ENCODE peak calls at places on chromosome 18, in nine cellular contexts. K is aorta, F is GM23338, U is endothelial cell of umbilical vein, X is pancreas, S is uterus, I is HCT116, L is IMR-90, D is thoracic aorta. B is an unnamed sample. For H3K4me1, the result is how much of the 10 kb centered on the place peaks cover.

GRCh38 chr18:77013777-77014525 is 118.6 kb downstream of the MBP start:
- DNase-seq in K (peak), X (no peak), L (no peak), S (peak), F (no peak), D (no peak), U (no peak), I (no peak), B (peak)

GRCh38 chr18:383135-383534 is 115.3 kb upstream of the THOC1 start:
- DNase-seq in L (peak), U (no peak), K (no peak), F (no peak), I (no peak), S (no peak), X (no peak), D (no peak), B (no peak)

GRCh38 chr18:58529714-58530354 is 99.1 kb downstream of the ALPK2 start:
- DNase-seq in X (peak), D (no peak), U (peak), I (peak), L (peak), F (peak), K (no peak), S (no peak), B (peak)

GRCh38 chr18:21386523-21387240 is 144.7 kb downstream of the GREB1L start:
- DNase-seq in X (no peak), F (peak), U (no peak), D (no peak), L (no peak), K (no peak), I (no peak), S (no peak), B (no peak)

GRCh38 chr18:21264651-21265050 is 22.6 kb downstream of the GREB1L start:
- DNase-seq in S (no peak), I (no peak), X (no peak), U (peak), D (no peak), F (peak), K (no peak), L (no peak), B (no peak)

GRCh38 chr18:27577265-27577664 is 392.2 kb upstream of the CHST9 start:
- DNase-seq in L (no peak), I (no peak), U (no peak), F (no peak), X (no peak), S (no peak), K (no peak), D (no peak), B (no peak)

GRCh38 chr18:22737054-22737453 is 196.1 kb upstream of the RBBP8 start:
- DNase-seq in S (no peak), F (no peak), L (no peak), I (no peak), K (no peak), U (no peak), X (peak), D (no peak), B (no peak)

GRCh38 chr18:68714356-68714706 is 577 bp downstream of the TMX3 start:
- DNase-seq in F (peak), D (no peak), I (no peak), U (peak), S (no peak), X (no peak), L (no peak), K (no peak), B (no peak)

GRCh38 chr18:58727776-58728500 is 56.7 kb downstream of the MALT1 start:
- DNase-seq in U (no peak), I (no peak), F (no peak), K (no peak), X (no peak), S (no peak), L (peak), D (no peak), B (no peak)

GRCh38 chr18:33870059-33870458 is 292.0 kb downstream of the ASXL3 start:
- DNase-seq in K (no peak), S (no peak), D (no peak), L (peak), F (peak), X (no peak), I (no peak), U (no peak), B (no peak)

GRCh38 chr18:76689646-76690264 is 132.6 kb upstream of the ZNF236 start:
- DNase-seq in S (no peak), F (peak), D (no peak), K (no peak), I (no peak), U (no peak), X (no peak), L (no peak), B (no peak)

GRCh38 chr18:12843420-12844346 is 40.4 kb downstream of the PTPN2 start:
- DNase-seq in F (peak), K (no peak), X (no peak), S (no peak), L (no peak), U (no peak), I (no peak), D (no peak), B (no peak)

GRCh38 chr18:63159590-63159989 is 160.0 kb downstream of the BCL2 start:
- DNase-seq in K (no peak), I (no peak), L (no peak), X (no peak), S (no peak), D (no peak), F (no peak), U (no peak), B (no peak)

GRCh38 chr18:30522288-30522929 is 520.1 kb downstream of the DSC3 start:
- DNase-seq in I (no peak), U (no peak), D (no peak), F (peak), L (no peak), S (no peak), K (no peak), X (no peak), B (no peak)

DNA sequence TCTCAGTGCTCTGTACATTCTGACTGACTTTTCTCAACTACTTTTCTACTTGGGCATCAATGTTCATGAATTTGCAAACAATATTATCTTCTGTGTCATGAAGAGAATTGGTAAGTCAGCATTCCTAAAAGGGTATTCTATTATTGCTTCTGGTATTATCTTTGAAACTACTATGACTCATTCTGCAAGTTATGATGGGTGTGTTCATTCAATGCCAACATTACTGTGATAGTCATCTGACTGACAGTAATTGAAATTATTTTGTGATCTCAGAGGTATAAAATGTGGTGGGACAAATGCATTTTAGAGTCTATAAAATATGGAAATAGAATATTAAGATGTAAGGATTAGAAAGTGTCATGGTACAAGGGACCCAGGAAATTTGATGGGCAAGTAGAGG is 736.0 kb upstream of the CELF4 start:
- DNase-seq in U (no peak), X (no peak), I (no peak), D (no peak), L (no peak), S (no peak), F (no peak), K (no peak), B (no peak)
- H3K27ac ChIP-seq in U (no peak), X (no peak), I (no peak), D (no peak), L (no peak), S (no peak), F (no peak), K (no peak), B (no peak)

DNA sequence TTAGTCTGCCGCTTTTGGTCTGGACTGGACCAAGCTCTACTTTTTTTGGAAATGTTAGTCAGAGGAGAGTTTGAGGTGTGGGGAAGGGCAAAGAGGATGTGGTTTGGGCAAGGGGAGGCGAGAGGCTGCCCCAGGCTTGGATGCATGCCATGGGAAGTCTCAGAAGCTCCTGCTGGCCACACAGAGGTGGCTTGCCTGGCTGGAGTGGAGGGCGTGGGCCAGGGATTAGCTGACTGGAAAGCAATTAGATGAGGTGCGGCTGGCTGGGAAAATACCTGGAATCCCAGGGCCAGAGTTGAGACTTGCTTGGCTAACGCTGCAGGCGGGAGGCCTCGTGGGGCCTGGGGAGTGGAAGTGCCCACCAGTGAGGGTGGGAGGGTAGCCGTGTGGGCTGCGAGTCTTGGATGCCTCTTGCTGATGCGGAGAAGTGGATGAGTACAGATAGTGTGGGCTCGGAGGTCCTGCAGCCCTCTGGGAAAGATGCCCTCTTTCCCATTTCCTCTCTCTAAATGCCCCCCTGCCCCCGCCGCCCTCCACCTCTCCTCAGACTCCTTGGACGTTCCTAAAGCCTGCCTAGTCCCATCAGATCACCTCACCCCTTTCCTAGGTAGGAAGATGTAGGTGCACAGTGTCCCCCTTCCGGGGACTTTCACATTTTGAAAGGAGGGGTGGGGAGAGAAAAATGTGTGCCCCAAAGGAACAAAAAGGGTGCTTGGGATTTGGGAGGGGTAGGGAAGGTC is 117.6 kb downstream of the SMAD7 start:
- DNase-seq in X (peak), I (peak), K (peak), L (peak), S (peak), U (no peak), F (no peak), D (no peak), B (no peak)
- H3K4me1 ChIP-seq in X (under half), I (half or more), K (under half), L (under half), S (under half), U (under half), F (under half), D (half or more), B (under half)

GRCh38 chr18:46262856-46263255 is 158.7 kb downstream of the HAUS1 start:
- DNase-seq in F (no peak), X (no peak), I (no peak), L (no peak), D (no peak), K (no peak), S (no peak), U (no peak), B (no peak)

GRCh38 chr18:46260016-46260878 is 156.1 kb downstream of the HAUS1 start:
- DNase-seq in U (no peak), D (no peak), K (no peak), F (no peak), S (no peak), L (peak), I (no peak), X (no peak), B (no peak)

GRCh38 chr18:46264255-46264654 is 160.1 kb downstream of the HAUS1 start:
- DNase-seq in I (peak), K (no peak), F (peak), U (peak), X (no peak), D (no peak), S (no peak), L (no peak), B (no peak)

GRCh38 chr18:46260879-46261143 is 156.6 kb downstream of the HAUS1 start:
- DNase-seq in I (no peak), K (no peak), L (peak), X (no peak), S (no peak), F (no peak), D (no peak), U (no peak), B (no peak)

DNA sequence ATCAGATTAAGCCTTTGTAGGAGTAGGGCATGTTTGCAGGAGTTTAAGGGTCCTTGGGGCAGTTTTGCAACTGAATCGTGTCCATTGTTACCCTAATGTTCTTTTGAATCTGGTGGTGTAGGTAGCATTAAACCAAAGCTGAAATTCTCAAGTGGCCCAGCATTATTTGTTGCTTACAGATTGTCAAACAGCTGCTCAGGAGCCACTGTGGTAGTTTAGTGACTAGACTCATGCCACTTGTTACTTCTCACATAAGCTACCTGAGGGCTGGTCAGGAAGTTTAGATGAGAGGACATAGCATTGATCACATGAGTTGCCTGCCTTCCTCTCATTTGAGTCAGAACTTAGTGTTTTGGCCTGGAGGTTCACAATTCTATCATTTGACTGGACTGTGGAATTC is 157.6 kb downstream of the HAUS1 start:
- DNase-seq in D (no peak), U (no peak), I (no peak), L (peak), X (no peak), S (no peak), F (peak), K (no peak), B (no peak)
- H3K4me3 ChIP-seq in D (no peak), U (no peak), I (no peak), L (no peak), X (no peak), S (no peak), F (peak), K (no peak), B (no peak)

DNA sequence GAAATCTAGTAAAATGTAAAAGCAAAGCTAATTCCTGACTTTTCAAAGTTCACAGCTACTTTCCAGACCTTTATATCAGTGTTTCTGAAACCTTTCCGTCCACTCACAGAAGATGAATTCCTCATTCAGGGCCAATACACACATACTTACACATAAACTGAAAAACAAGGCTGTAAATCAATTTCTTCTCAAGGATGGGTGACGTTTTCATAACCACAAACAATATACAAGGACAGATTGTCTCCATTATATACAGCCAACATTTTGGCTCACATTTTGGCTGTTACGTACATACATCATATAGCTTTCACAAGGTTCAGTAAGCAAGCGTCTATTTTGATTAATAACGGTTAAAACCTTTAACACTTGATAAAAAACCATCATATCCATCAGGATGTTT is 1.4 kb downstream of the RPRD1A start:
- DNase-seq in D (no peak), F (no peak), K (no peak), I (no peak), S (no peak), L (peak), X (no peak), U (peak), B (no peak)
- H3K27ac ChIP-seq in D (no peak), F (no peak), K (no peak), I (no peak), S (no peak), L (no peak), X (no peak), U (no peak), B (no peak)

GRCh38 chr18:2909431-2910140 is 62.8 kb downstream of the EMILIN2 start:
- DNase-seq in S (peak), K (no peak), L (no peak), X (no peak), U (no peak), D (no peak), I (no peak), F (no peak), B (peak)

GRCh38 chr18:2912357-2913299 is 65.8 kb downstream of the EMILIN2 start:
- DNase-seq in D (no peak), X (no peak), L (no peak), S (no peak), U (no peak), F (peak), K (no peak), I (no peak), B (no peak)

GRCh38 chr18:2910261-2910660 is 63.5 kb downstream of the EMILIN2 start:
- DNase-seq in X (no peak), I (no peak), L (no peak), K (no peak), D (no peak), F (no peak), U (no peak), S (no peak), B (no peak)

GRCh38 chr18:2911533-2911932 is 64.7 kb downstream of the EMILIN2 start:
- DNase-seq in K (no peak), F (no peak), S (no peak), L (no peak), D (no peak), U (no peak), I (no peak), X (no peak), B (no peak)

DNA sequence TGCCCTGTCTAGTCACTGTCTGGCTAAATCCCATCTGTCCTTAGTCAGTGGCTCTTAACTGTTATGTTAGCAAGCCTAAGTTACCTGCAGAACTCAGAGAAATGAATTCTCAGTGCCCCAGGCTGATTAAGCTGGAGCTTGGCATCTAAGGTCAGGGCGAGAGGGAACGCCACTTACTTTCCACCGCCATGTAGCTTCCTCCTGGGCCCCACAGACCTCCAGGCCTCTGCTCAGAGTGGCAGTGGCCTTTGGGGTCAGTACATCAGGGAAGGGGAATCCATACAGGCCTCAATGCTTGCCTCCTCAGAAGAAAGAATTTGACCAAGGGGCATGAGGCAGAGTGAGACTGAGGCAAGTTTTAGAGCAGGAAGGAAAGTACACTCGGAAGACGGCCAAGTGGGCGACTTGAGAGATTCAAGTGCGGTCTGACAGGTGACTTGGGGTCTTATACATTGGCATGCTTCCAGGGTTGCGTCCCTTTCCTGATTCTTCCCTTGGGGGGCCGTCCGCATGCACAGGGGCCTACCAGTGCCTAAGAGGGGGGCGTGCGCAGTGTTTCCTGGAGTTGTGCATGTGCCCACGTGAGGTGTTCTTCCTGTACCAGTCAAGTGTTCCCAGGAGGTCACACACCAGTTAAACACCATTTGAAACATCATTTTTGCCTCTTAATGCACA is 64.1 kb downstream of the EMILIN2 start:
- DNase-seq in S (no peak), I (no peak), D (no peak), X (no peak), U (no peak), F (no peak), K (no peak), L (no peak), B (no peak)
- H3K4me1 ChIP-seq in S (under half), I (under half), D (under half), X (under half), U (under half), F (under half), K (under half), L (under half), B (under half)

GRCh38 chr18:46767217-46767616 is 10.4 kb upstream of the ST8SIA5 start:
- DNase-seq in S (no peak), I (no peak), L (no peak), U (no peak), D (no peak), K (no peak), F (no peak), X (no peak), B (no peak)
- H3K4me3 ChIP-seq in S (no peak), I (no peak), L (no peak), U (no peak), D (no peak), K (no peak), F (no peak), X (no peak), B (no peak)

GRCh38 chr18:36128907-36129299 is 237 bp downstream of the SLC39A6 start:
- DNase-seq in L (no peak), F (peak), U (no peak), S (no peak), D (peak), K (no peak), I (no peak), X (no peak), B (no peak)

GRCh38 chr18:36127866-36128845 is 984 bp downstream of the SLC39A6 start:
- DNase-seq in S (no peak), L (peak), I (no peak), K (no peak), U (peak), F (peak), X (peak), D (no peak), B (no peak)

GRCh38 chr18:36130883-36131653 is 1.4 kb downstream of the ELP2 start:
- DNase-seq in F (peak), X (no peak), D (no peak), S (no peak), I (no peak), K (no peak), U (no peak), L (no peak), B (no peak)

GRCh38 chr18:36130039-36130831 is 536 bp downstream of the ELP2 start:
- DNase-seq in L (peak), F (no peak), X (no peak), D (no peak), U (no peak), I (no peak), K (no peak), S (no peak), B (no peak)

DNA sequence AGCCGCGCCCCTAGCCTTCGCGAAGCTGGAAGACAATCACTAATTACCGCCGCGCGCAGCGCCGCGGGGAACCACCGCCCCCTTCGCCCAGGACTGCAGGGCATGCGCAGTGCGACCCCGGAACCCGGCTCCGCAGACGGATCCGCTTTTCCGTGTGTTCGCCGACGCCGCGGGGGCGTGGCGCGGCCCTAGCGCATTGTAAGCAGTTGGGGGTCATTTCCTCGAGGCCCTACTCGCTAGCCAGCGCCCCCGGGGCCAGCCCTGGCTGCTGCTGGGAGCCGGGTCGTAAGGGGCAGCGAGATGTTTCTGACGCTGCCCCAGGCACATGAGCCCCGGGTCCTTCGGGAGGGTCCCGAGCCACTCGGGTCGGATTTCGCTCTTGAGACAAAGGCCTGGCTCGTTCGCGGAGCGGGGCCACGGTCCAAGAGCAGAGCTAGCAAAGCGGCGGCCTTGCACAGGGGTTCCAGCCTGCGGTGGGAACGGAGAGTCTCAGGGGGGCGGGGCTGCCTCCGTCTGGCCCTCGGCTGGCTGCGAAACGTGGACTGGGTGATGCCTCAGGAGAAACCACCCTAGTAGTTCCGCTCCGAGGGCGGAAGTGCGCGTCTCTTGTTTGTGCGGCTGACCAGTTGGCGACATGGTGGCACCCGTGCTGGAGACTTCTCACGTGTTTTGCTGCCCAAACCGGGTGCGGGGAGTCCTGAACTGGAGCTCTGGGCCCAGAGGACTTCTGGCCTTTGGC is at the start of the genes ELP2 and SLC39A6:
- DNase-seq in D (peak), L (peak), K (peak), S (peak), I (peak), F (peak), U (peak), X (peak), B (peak)
- H3K27ac ChIP-seq in D (peak), L (peak), K (peak), S (peak), I (peak), F (peak), U (peak), X (peak), B (peak)